ENCODE peak calls at places on chromosomes 6 and 20, in seven cellular contexts. A, L, T, R, O, D and Q are unnamed samples.

GRCh38 chr20:8601542-8601912 is 467.4 kb upstream of the PLCB4 start:
- DNase-seq in A (no peak), R (no peak), T (no peak), D (no peak), L (no peak), O (no peak), Q (no peak)

GRCh38 chr20:54339093-54339492 is 131.2 kb downstream of the PFDN4 start:
- DNase-seq in R (no peak), D (no peak), T (no peak), O (no peak), A (no peak), L (no peak), Q (no peak)

GRCh38 chr6:141309295-141309694 is 823.4 kb upstream of the GJE1 start:
- DNase-seq in A (peak; percentile 62), D (no peak), O (no peak), T (no peak), R (no peak), L (no peak), Q (no peak)

GRCh38 chr20:45405566-45406259 is 2.4 kb upstream of the DBNDD2 start:
- DNase-seq in A (peak; percentile 10), L (no peak), D (no peak), T (peak; percentile 40), R (peak; percentile 27), O (peak; percentile 14), Q (no peak)

GRCh38 chr6:39280247-39280731 is 33.9 kb downstream of the KCNK17 start:
- DNase-seq in A (no peak), T (no peak), R (no peak), O (no peak), D (no peak), L (no peak), Q (no peak)

GRCh38 chr20:15515706-15516105 is 1057.5 kb downstream of the KIF16B start:
- DNase-seq in A (no peak), L (no peak), D (no peak), O (no peak), R (no peak), T (no peak), Q (no peak)

GRCh38 chr20:58682656-58683055 is 9.9 kb upstream of the NPEPL1 start:
- DNase-seq in A (no peak), R (no peak), D (no peak), L (peak; percentile 70), T (no peak), O (peak; percentile 48), Q (no peak)

GRCh38 chr6:119830494-119831295 is 481.1 kb upstream of the MAN1A1 start:
- DNase-seq in L (no peak), R (no peak), A (peak; percentile 50), D (no peak), O (no peak), T (no peak), Q (no peak)

GRCh38 chr6:40688214-40688761 is 101.1 kb upstream of the LRFN2 start:
- DNase-seq in R (no peak), O (no peak), A (no peak), L (no peak), T (no peak), D (no peak), Q (no peak)

GRCh38 chr6:134875367-134875766 is 74.5 kb downstream of the ALDH8A1 start:
- DNase-seq in D (no peak), A (peak; percentile 32), R (no peak), T (no peak), L (peak; percentile 35), O (no peak), Q (no peak)

GRCh38 chr6:137102851-137103492 is 58.2 kb upstream of the IL20RA start:
- DNase-seq in T (no peak), D (no peak), R (no peak), L (no peak), A (peak; percentile 25), O (no peak), Q (no peak)

GRCh38 chr6:166553563-166554271 is 32.8 kb downstream of the RAMACL start:
- DNase-seq in T (no peak), D (no peak), L (peak; percentile 94), R (no peak), A (no peak), O (peak; percentile 78), Q (peak; percentile 22)

GRCh38 chr6:3912366-3913076 is 63.3 kb downstream of the FAM50B start:
- DNase-seq in D (no peak), A (no peak), T (no peak), R (no peak), L (peak; percentile 14), O (no peak), Q (no peak)

GRCh38 chr6:79742030-79742429 is 110.9 kb downstream of the SH3BGRL2 start:
- DNase-seq in T (no peak), A (no peak), L (no peak), O (no peak), R (no peak), D (no peak), Q (no peak)

GRCh38 chr6:89355511-89356185 is 3.1 kb upstream of the UBE2J1 start:
- DNase-seq in R (no peak), D (no peak), A (no peak), O (no peak), L (no peak), T (no peak), Q (no peak)

GRCh38 chr20:44274303-44275017 is 27.4 kb downstream of the GDAP1L1 start:
- DNase-seq in R (no peak), T (no peak), A (no peak), L (no peak), O (no peak), D (no peak), Q (no peak)

GRCh38 chr20:44282148-44282547 is 28.9 kb downstream of the FITM2 start:
- DNase-seq in L (no peak), A (no peak), R (no peak), D (no peak), O (no peak), T (no peak), Q (no peak)

GRCh38 chr20:44279228-44279627 is 31.8 kb downstream of the FITM2 start:
- DNase-seq in R (no peak), T (no peak), O (no peak), A (no peak), L (peak; percentile 79), D (no peak), Q (no peak)

GRCh38 chr20:44284032-44284431 is 27.0 kb downstream of the FITM2 start:
- DNase-seq in A (no peak), L (no peak), O (no peak), R (no peak), T (no peak), D (no peak), Q (no peak)

GRCh38 chr20:44280387-44280786 is 30.6 kb downstream of the FITM2 start:
- DNase-seq in O (no peak), L (no peak), T (no peak), A (no peak), D (no peak), R (no peak), Q (no peak)
- H2BK120ac ChIP-seq in O (no peak overlapping the region), L (no peak overlapping the region), T (no peak overlapping the region), A (no peak overlapping the region), D (no peak overlapping the region), R (no peak overlapping the region), Q (no peak overlapping the region)

GRCh38 chr6:149752600-149752999 is 3.1 kb downstream of the PCMT1 start:
- DNase-seq in A (no peak), O (no peak), T (no peak), L (no peak), D (no peak), R (no peak), Q (no peak)

GRCh38 chr6:149755300-149756260 is 6.0 kb downstream of the PCMT1 start:
- DNase-seq in R (no peak), A (no peak), T (no peak), L (no peak), O (no peak), D (no peak), Q (no peak)

GRCh38 chr6:149751239-149751638 is 1.7 kb downstream of the PCMT1 start:
- DNase-seq in A (no peak), L (no peak), D (no peak), R (no peak), O (no peak), T (no peak), Q (no peak)

GRCh38 chr6:149756261-149756636 is 6.7 kb downstream of the PCMT1 start:
- DNase-seq in O (no peak), A (no peak), T (no peak), D (no peak), R (no peak), L (no peak), Q (no peak)

GRCh38 chr6:149754573-149754972 is 5.0 kb downstream of the PCMT1 start:
- DNase-seq in L (no peak), R (no peak), A (no peak), T (no peak), O (no peak), D (no peak), Q (peak; percentile 20)
- H3K27ac ChIP-seq in L (no peak overlapping the region), R (no peak overlapping the region), A (no peak overlapping the region), T (no peak overlapping the region), O (no peak overlapping the region), D (no peak overlapping the region), Q (no peak overlapping the region)

DNA sequence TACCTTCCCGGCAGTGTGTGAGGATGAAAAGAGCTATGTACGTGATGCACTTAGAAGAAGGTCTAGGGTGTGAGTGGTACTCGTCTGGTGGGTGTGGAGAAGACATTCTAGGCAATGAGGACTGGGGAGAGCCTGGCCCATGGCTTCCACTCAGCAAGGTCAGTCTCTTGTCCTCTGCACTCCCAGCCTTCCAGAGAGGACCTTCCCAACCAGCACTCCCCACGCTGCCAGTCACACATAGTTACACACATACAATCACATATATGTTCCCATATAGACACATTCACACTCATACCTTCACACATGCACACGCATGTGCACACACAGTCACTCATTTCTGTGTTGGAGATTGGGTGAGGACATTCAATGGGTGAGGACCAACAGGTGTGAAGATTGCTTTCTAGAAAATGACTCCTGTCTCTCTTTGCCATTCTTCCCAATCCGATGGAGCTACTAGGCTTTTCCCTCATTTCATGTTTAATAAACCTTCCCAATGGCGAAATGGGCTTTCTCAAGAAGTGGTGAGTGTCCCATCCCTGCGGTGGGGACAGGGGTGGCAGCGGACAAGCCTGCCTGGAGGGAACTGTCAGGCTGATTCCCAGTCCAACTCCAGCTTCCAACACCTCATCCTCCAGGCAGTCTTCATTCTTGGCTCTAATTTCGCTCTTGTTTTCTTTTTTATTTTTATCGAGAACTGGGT is 30.4 kb downstream of the SRSF3 start:
- DNase-seq in A (no peak), O (no peak), R (no peak), L (no peak), D (no peak), T (no peak), Q (no peak)
- H2BK120ac ChIP-seq in A (no peak overlapping the region), O (no peak overlapping the region), R (no peak overlapping the region), L (no peak overlapping the region), D (no peak overlapping the region), T (no peak overlapping the region), Q (no peak overlapping the region)

GRCh38 chr20:47391276-47392010 is 34.9 kb upstream of the ZMYND8 start:
- DNase-seq in O (no peak), D (no peak), L (no peak), R (no peak), T (no peak), A (no peak), Q (no peak)

GRCh38 chr20:47392721-47393073 is 36.2 kb upstream of the ZMYND8 start:
- DNase-seq in D (no peak), R (no peak), T (no peak), L (peak; percentile 47), O (peak; percentile 18), A (no peak), Q (peak; percentile 56)

GRCh38 chr20:47392015-47392720 is 35.7 kb upstream of the ZMYND8 start:
- DNase-seq in T (no peak), R (no peak), O (peak; percentile 95), A (peak; percentile 71), L (peak; percentile 97), D (no peak), Q (peak; percentile 97)

GRCh38 chr20:47389867-47390347 is 33.4 kb upstream of the ZMYND8 start:
- DNase-seq in R (no peak), L (peak; percentile 53), D (no peak), O (peak; percentile 81), A (no peak), T (no peak), Q (peak; percentile 96)
- H3K27ac ChIP-seq in R (no peak overlapping the region), L (no peak overlapping the region), D (no peak overlapping the region), O (no peak overlapping the region), A (no peak overlapping the region), T (no peak overlapping the region), Q (peak overlapping the region; percentile 62)